ENCODE peak calls at places on chromosomes 3 and 15, in six cellular contexts. D is NCI-H82; H is stimulated activated CD4-positive, alpha-beta T cell treated with anti-CD3 and anti-CD28 coated beads, TNF-alpha, amount 100 ng/mL, for 48 hours; V is RWPE1; N is uterus; K is AG08396. J is an unnamed sample.

GRCh38 chr3:71908001-71908400 is 123.1 kb upstream of the PROK2 start:
- DNase-seq in D (no peak), H (no peak), V (no peak), K (no peak), N (no peak), J (no peak)

GRCh38 chr3:171088984-171089754 is 62.6 kb upstream of the SLC2A2 start:
- DNase-seq in K (peak), N (no peak), D (no peak), H (no peak), V (peak), J (no peak)

GRCh38 chr3:50830451-50830850 is 155.7 kb downstream of the DOCK3 start:
- DNase-seq in V (no peak), N (no peak), H (no peak), D (no peak), K (no peak), J (no peak)

GRCh38 chr3:7205535-7206331 is 344.8 kb downstream of the GRM7 start:
- DNase-seq in H (no peak), D (no peak), V (no peak), K (no peak), N (no peak), J (no peak)

GRCh38 chr3:134007819-134008218 is 21.9 kb downstream of the SLCO2A1 start:
- DNase-seq in N (no peak), V (no peak), H (no peak), K (no peak), D (no peak), J (no peak)

GRCh38 chr15:69305933-69306568 is 7.3 kb downstream of the PAQR5 start:
- DNase-seq in N (no peak), V (no peak), K (no peak), H (no peak), D (no peak), J (no peak)

GRCh38 chr15:59524331-59524731 is 86.3 kb downstream of the FAM81A start:
- DNase-seq in V (no peak), N (no peak), D (no peak), K (no peak), H (no peak), J (no peak)

GRCh38 chr3:30292192-30292893 is 314.1 kb upstream of the TGFBR2 start:
- DNase-seq in H (no peak), K (no peak), N (no peak), D (no peak), V (no peak), J (no peak)

GRCh38 chr3:119647177-119647576 is 13.2 kb downstream of the POPDC2 start:
- DNase-seq in D (no peak), N (peak), H (no peak), K (no peak), V (no peak), J (no peak)

GRCh38 chr15:24292837-24293236 is 382.7 kb upstream of the NPAP1 start:
- DNase-seq in H (no peak), V (no peak), D (no peak), N (no peak), K (no peak), J (no peak)

GRCh38 chr3:45592830-45593707 is 1.5 kb upstream of the LIMD1 start:
- DNase-seq in D (peak), V (peak), N (peak), H (peak), K (peak), J (peak)

GRCh38 chr3:14152233-14152962 is 26.0 kb downstream of the XPC start:
- DNase-seq in H (no peak), K (no peak), D (peak), N (no peak), V (no peak), J (no peak)

GRCh38 chr3:13025090-13025489 is 48.1 kb downstream of the IQSEC1 start:
- DNase-seq in D (no peak), N (no peak), V (peak), K (peak), H (no peak), J (no peak)

GRCh38 chr3:148006508-148006907 is 597.3 kb downstream of the ZIC1 start:
- DNase-seq in H (no peak), N (no peak), V (no peak), D (no peak), K (peak), J (no peak)

GRCh38 chr3:138441742-138442141 is 7.3 kb downstream of the ESYT3 start:
- DNase-seq in N (no peak), D (no peak), K (no peak), H (no peak), V (no peak), J (no peak)

GRCh38 chr3:142987080-142987700 is 14.2 kb upstream of the U2SURP start:
- DNase-seq in D (peak), N (no peak), V (peak), H (no peak), K (no peak), J (no peak)

GRCh38 chr3:172708905-172709775 is 1.7 kb downstream of the NCEH1 start:
- DNase-seq in K (no peak), V (no peak), N (no peak), H (no peak), D (no peak), J (no peak)

GRCh38 chr3:50562866-50563265 is 4.7 kb downstream of the C3orf18 start:
- DNase-seq in D (no peak), H (no peak), V (peak), K (peak), N (no peak), J (no peak)

GRCh38 chr15:98889930-98890695 is 117.5 kb downstream of the PGPEP1L start:
- DNase-seq in N (no peak), K (no peak), D (no peak), H (no peak), V (peak), J (no peak)

GRCh38 chr3:156126467-156126866 is 6.1 kb downstream of the KCNAB1 start:
- DNase-seq in V (no peak), H (no peak), D (no peak), N (no peak), K (no peak), J (no peak)

GRCh38 chr3:73621388-73621787 is 3.4 kb downstream of the PDZRN3 start:
- DNase-seq in H (no peak), D (peak), N (peak), K (no peak), V (no peak), J (no peak)

GRCh38 chr3:183818706-183819624 is 6.4 kb downstream of the MAP6D1 start:
- DNase-seq in H (no peak), V (no peak), D (no peak), N (no peak), K (no peak), J (peak)

GRCh38 chr15:51093865-51094605 is 671 bp downstream of the TNFAIP8L3 start:
- DNase-seq in V (peak), H (no peak), D (peak), N (peak), K (peak), J (no peak)

GRCh38 chr15:68644996-68645395 is 66.2 kb downstream of the CORO2B start:
- DNase-seq in H (no peak), V (no peak), N (no peak), K (no peak), D (no peak), J (no peak)

GRCh38 chr3:167110906-167111305 is 269.2 kb downstream of the ZBBX start:
- DNase-seq in H (no peak), D (no peak), V (peak), N (no peak), K (no peak), J (no peak)

GRCh38 chr3:57951106-57951882 is 56.9 kb upstream of the FLNB start:
- DNase-seq in K (peak), D (peak), V (peak), N (peak), H (no peak), J (no peak)

GRCh38 chr15:48627260-48627969 is 18.1 kb downstream of the FBN1 start:
- DNase-seq in K (peak), H (no peak), V (peak), N (no peak), D (no peak), J (no peak)

GRCh38 chr3:160981217-160981938 is 123.8 kb downstream of the B3GALNT1 start:
- DNase-seq in V (no peak), D (no peak), N (no peak), H (no peak), K (no peak), J (no peak)

GRCh38 chr3:145536461-145536860 is 624.5 kb downstream of the PLOD2 start:
- DNase-seq in N (no peak), D (no peak), V (no peak), K (no peak), H (no peak), J (no peak)

GRCh38 chr3:186138272-186138981 is 29.5 kb upstream of the ETV5 start:
- DNase-seq in V (no peak), N (no peak), D (peak), H (no peak), K (no peak), J (no peak)

GRCh38 chr3:120823156-120823555 is 80.6 kb downstream of the GTF2E1 start:
- DNase-seq in H (no peak), D (no peak), K (no peak), N (no peak), V (no peak), J (no peak)

GRCh38 chr15:65082303-65082958 is 5.9 kb downstream of the KBTBD13 start:
- DNase-seq in K (no peak), D (no peak), V (no peak), H (no peak), N (no peak), J (no peak)

GRCh38 chr3:53688066-53688465 is 158.2 kb downstream of the CHDH start:
- DNase-seq in H (no peak), V (no peak), N (no peak), K (no peak), D (no peak), J (no peak)

GRCh38 chr3:187025254-187025655 is 94.9 kb downstream of the ST6GAL1 start:
- DNase-seq in N (no peak), K (no peak), V (no peak), D (no peak), H (peak), J (no peak)

GRCh38 chr15:101807345-101807945 is 4.1 kb downstream of the OR4F6 start:
- DNase-seq in N (no peak), V (no peak), D (no peak), K (peak), H (no peak), J (no peak)

GRCh38 chr3:58839187-58839586 is 172.6 kb upstream of the FAM3D start:
- DNase-seq in V (no peak), K (no peak), D (no peak), N (no peak), H (no peak), J (no peak)

GRCh38 chr3:102106421-102107097 is 257.2 kb downstream of the NFKBIZ start:
- DNase-seq in K (no peak), V (no peak), N (no peak), D (no peak), H (no peak), J (no peak)

GRCh38 chr3:61936344-61936937 is 375.1 kb downstream of the PTPRG start:
- DNase-seq in N (no peak), D (peak), H (no peak), V (no peak), K (peak), J (no peak)

GRCh38 chr3:4720316-4721075 is 227.3 kb downstream of the ITPR1 start:
- DNase-seq in V (peak), K (peak), H (no peak), D (peak), N (peak), J (peak)

GRCh38 chr3:187844708-187845107 is 99.4 kb upstream of the BCL6 start:
- DNase-seq in V (no peak), N (no peak), D (no peak), H (no peak), K (no peak), J (no peak)